ENCODE peak calls at places on chromosomes 7 and 10, in eight cellular contexts. B, Y, X, S, F, R, H and N are unnamed samples.

GRCh38 chr10:91591792-91592165 is 41.1 kb downstream of the PPP1R3C start:
- DNase-seq in B (no peak), Y (no peak), X (no peak), S (no peak), F (no peak), R (no peak), H (no peak), N (no peak)

GRCh38 chr7:108189733-108190388 is 59.7 kb upstream of the LAMB4 start:
- DNase-seq in B (no peak), Y (no peak), X (no peak), S (no peak), F (no peak), R (no peak), H (no peak), N (no peak)

GRCh38 chr7:95511716-95512260 is 26.0 kb downstream of the ASB4 start:
- DNase-seq in B (peak), Y (peak), X (peak), S (peak), F (no peak), R (peak), H (peak), N (peak)

GRCh38 chr10:114316744-114317143 is 77.7 kb downstream of the VWA2 start:
- DNase-seq in B (no peak), Y (no peak), X (no peak), S (no peak), F (no peak), R (no peak), H (no peak), N (no peak)

GRCh38 chr7:7292608-7293007 is 110.3 kb downstream of the C1GALT1 start:
- DNase-seq in B (no peak), Y (no peak), X (no peak), S (no peak), F (no peak), R (no peak), H (no peak), N (no peak)

GRCh38 chr7:28225581-28225980 is 45.0 kb upstream of the JAZF1 start:
- DNase-seq in B (no peak), Y (no peak), X (no peak), S (no peak), F (no peak), R (no peak), H (no peak), N (no peak)

GRCh38 chr10:4316166-4316810 is 509.7 kb upstream of the AKR1E2 start:
- DNase-seq in B (no peak), Y (no peak), X (no peak), S (no peak), F (no peak), R (peak), H (no peak), N (no peak)

GRCh38 chr10:108434818-108435217 is 1270.3 kb upstream of the SORCS1 start:
- DNase-seq in B (no peak), Y (no peak), X (no peak), S (no peak), F (no peak), R (no peak), H (no peak), N (no peak)

GRCh38 chr10:35940067-35940989 is 298.2 kb upstream of the FZD8 start:
- DNase-seq in B (no peak), Y (no peak), X (peak), S (peak), F (no peak), R (no peak), H (no peak), N (no peak)

GRCh38 chr7:141587304-141587703 is 36.1 kb downstream of the AGK start:
- DNase-seq in B (no peak), Y (no peak), X (no peak), S (no peak), F (no peak), R (no peak), H (no peak), N (no peak)

GRCh38 chr7:50355817-50356178 is 51.3 kb downstream of the IKZF1 start:
- DNase-seq in B (no peak), Y (no peak), X (no peak), S (peak), F (no peak), R (no peak), H (no peak), N (no peak)

GRCh38 chr7:14501436-14501835 is 401.1 kb downstream of the DGKB start:
- DNase-seq in B (no peak), Y (no peak), X (no peak), S (no peak), F (no peak), R (no peak), H (no peak), N (no peak)

GRCh38 chr10:110460111-110460809 is 37.4 kb upstream of the DUSP5 start:
- DNase-seq in B (no peak), Y (peak), X (no peak), S (no peak), F (no peak), R (peak), H (no peak), N (no peak)

GRCh38 chr7:128236924-128237586 is 4.0 kb upstream of the LEP start:
- DNase-seq in B (no peak), Y (peak), X (no peak), S (no peak), F (no peak), R (no peak), H (no peak), N (peak)

GRCh38 chr7:127591189-127591588 is 2.3 kb upstream of the FSCN3 start:
- DNase-seq in B (no peak), Y (no peak), X (no peak), S (no peak), F (no peak), R (no peak), H (no peak), N (no peak)

GRCh38 chr7:75531359-75531821 is 39.3 kb downstream of the SPDYE5 start:
- DNase-seq in B (no peak), Y (no peak), X (peak), S (peak), F (peak), R (peak), H (peak), N (peak)

DNA sequence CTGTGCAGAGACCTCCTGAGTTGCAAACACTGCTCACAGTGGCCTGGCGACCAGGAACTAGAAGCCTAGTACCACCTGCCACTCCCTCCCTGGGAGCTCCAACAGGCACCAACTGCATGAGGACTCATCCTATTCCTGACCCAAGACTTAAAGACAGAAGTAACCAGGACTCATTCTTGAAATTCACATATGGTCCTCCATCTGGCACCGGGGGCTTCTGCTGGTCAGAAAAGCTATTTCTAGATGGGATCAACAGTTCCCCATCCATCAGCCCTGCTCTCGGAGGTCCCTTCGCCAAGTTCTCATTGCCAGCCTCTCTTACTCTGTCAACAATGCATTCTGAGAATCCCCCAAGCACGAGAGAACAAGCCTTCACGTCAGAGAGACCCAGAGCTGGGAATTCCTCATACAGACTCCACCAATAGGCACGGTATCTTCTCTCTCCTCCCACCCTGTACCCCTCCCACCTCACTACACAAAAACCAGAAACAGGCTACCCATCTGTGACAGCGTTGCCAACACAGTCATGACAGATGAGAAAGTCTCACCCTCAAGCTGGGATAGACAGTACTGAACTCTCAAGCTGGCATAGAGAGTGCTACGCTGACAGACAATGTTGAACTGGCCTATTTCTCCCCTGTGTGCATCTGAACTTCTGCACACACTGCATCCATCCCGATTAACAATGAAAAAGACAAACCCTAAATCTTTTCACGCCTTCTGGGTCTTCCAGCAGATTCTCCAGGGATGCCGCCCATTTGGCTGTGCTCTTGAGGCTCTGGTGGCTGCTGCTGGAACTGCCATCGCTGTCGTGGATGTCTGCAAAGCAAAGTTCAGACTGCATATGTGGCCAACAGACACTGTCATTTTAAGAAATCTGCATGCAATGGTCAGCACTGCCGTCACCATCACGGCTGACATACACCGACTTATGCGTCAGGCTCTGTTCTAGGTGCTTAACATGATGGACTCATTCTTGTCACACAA is 15.6 kb downstream of the RGS10 start:
- DNase-seq in B (no peak), Y (peak), X (no peak), S (no peak), F (no peak), R (no peak), H (no peak), N (no peak)
- TF ChIP-seq CTCF in B (no peak), Y (no peak), X (peak), S (no peak), F (no peak), R (no peak), H (peak), N (no peak)

DNA sequence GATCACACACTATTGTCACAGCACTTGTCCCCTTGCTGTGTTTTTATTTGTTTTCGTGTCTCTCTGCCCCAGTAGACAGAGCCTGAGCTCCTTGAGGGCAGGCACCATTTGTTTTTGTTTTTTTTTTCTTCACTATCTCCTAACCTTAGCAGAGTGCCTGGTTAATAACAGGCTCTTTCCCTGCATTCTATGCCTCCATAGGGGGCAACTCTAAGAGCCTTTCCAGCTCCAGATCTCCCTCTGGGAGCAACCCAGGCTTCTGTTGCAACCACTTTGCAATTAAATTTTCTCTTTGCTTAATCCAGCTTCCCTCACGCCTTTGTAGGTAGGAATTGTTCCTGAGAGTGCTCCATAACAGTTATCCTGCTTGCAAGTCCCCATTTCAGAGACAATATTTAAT is 148.4 kb downstream of the PLXDC2 start:
- DNase-seq in B (no peak), Y (no peak), X (no peak), S (no peak), F (no peak), R (no peak), H (no peak), N (no peak)
- H3K27ac ChIP-seq in B (no peak), Y (no peak), X (peak), S (no peak), F (no peak), R (no peak), H (no peak), N (no peak)

GRCh38 chr10:121899727-121900126 is 28.1 kb downstream of the ATE1 start:
- DNase-seq in B (no peak), Y (no peak), X (no peak), S (no peak), F (no peak), R (no peak), H (no peak), N (no peak)

GRCh38 chr10:121904888-121905287 is 22.9 kb downstream of the ATE1 start:
- DNase-seq in B (no peak), Y (no peak), X (no peak), S (no peak), F (no peak), R (no peak), H (no peak), N (no peak)

GRCh38 chr10:121900443-121901174 is 27.2 kb downstream of the ATE1 start:
- DNase-seq in B (no peak), Y (peak), X (no peak), S (peak), F (no peak), R (no peak), H (no peak), N (peak)
- TF ChIP-seq CTCF in B (peak), Y (peak), X (peak), S (peak), F (peak), R (peak), H (peak), N (peak)

GRCh38 chr7:151448261-151449252 is 8.6 kb upstream of the CRYGN start:
- DNase-seq in B (peak), Y (peak), X (peak), S (peak), F (peak), R (peak), H (peak), N (peak)
- H3K27ac ChIP-seq in B (no peak), Y (peak), X (no peak), S (no peak), F (peak), R (no peak), H (no peak), N (no peak)

DNA sequence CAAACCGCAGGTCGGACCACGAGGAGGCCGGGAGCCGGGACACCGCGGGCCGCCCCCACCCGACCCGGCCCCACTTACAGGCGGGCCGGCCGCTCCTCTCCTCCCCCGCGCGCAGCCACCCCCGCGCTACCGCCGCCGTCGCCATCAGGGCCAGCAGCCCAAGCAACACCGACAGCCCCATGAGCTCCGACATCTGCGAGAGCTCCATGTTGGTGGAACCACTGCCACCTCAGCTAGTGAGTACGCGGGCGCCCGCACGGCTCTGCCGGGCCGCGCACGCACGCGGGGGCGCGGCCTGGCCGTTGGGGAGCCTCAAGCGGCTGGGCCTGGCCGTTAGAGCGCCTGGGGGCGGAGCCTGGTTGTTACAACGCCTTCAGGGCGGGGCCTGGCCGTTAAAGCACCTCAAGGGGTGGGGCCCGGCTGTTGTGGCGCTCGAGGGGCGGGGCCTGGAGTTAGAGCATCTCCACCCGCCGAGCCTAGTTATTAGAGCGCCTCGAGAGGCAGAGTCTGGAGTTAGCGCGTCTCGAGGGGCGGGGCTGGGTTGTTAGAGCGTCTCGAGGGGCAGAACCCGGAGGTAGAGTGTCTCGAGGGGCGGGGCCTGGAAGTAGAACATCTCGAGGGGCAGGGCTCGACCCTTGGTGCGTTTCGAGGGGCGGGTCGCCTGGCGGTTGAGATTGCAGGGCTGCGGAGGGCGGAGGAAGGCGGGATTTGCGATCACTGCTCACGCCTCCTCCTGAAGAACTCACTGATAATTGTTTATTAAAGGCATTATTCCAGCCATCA is at the start of gene TBL2:
- DNase-seq in B (peak), Y (peak), X (peak), S (peak), F (peak), R (peak), H (peak), N (peak)
- TF ChIP-seq CTCF in B (no peak), Y (no peak), X (no peak), S (no peak), F (peak), R (peak), H (peak), N (no peak)

GRCh38 chr7:102150266-102150665 is 136.4 kb upstream of the SH2B2 start:
- DNase-seq in B (no peak), Y (no peak), X (no peak), S (no peak), F (no peak), R (no peak), H (no peak), N (no peak)

GRCh38 chr7:102149416-102149815 is 137.3 kb upstream of the SH2B2 start:
- DNase-seq in B (no peak), Y (no peak), X (no peak), S (no peak), F (no peak), R (no peak), H (no peak), N (no peak)

GRCh38 chr7:102146989-102147388 is 139.7 kb upstream of the SH2B2 start:
- DNase-seq in B (peak), Y (no peak), X (no peak), S (no peak), F (no peak), R (peak), H (no peak), N (no peak)

GRCh38 chr7:102148799-102149198 is 137.9 kb upstream of the SH2B2 start:
- DNase-seq in B (no peak), Y (no peak), X (no peak), S (no peak), F (no peak), R (no peak), H (no peak), N (no peak)

DNA sequence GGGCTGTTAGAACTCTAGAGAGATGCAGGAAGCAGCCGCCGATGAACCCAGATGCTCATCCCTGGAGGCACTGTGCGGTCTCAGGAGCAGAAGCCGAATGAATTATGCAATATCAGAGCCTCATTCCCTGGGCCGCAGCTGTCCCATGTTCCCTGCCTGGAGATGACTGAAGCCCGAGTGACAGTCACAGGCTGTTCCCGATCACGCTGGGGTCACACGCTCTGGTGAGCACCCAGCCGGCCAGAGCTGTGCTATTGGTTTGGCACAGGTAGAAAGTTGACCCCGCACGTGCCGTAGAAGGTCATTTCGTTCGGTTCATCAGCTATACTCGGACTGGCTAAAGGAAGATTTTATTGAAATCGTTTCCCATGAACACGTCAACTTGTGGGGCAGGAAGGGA is 140.5 kb upstream of the SH2B2 start:
- DNase-seq in B (peak), Y (no peak), X (no peak), S (no peak), F (no peak), R (peak), H (no peak), N (no peak)
- H3K27ac ChIP-seq in B (peak), Y (no peak), X (no peak), S (no peak), F (peak), R (peak), H (no peak), N (peak)

DNA sequence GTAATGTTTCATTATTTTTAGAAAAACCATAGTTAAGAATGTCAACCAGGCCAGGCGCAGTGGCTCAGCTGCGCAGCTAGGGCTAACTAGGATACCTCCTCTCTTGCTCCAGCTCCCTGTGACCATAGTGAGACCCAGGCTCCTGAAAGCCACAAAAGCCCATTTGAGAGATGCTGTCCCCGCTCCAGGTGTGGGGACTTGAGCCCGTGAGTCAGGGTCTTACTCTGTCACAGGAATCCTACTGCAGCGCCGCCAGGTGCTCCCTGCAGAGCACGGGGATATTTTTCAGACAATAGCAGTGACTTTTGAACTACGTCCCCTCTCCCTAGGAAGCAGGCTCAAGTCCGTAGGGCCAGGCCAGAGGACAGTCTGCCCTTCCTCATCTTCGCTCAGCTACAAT is 75.6 kb upstream of the NRBF2 start:
- DNase-seq in B (no peak), Y (no peak), X (peak), S (no peak), F (peak), R (no peak), H (peak), N (no peak)
- TF ChIP-seq CTCF in B (no peak), Y (no peak), X (no peak), S (no peak), F (no peak), R (no peak), H (no peak), N (no peak)

GRCh38 chr10:73763343-73763742 is 18.5 kb upstream of the CHCHD1 start:
- DNase-seq in B (no peak), Y (no peak), X (no peak), S (no peak), F (no peak), R (no peak), H (no peak), N (no peak)
- H3K27ac ChIP-seq in B (no peak), Y (no peak), X (no peak), S (no peak), F (no peak), R (no peak), H (no peak), N (no peak)

GRCh38 chr7:1922870-1923236 is 252.8 kb downstream of the ELFN1 start:
- DNase-seq in B (no peak), Y (no peak), X (no peak), S (no peak), F (no peak), R (no peak), H (no peak), N (no peak)
- TF ChIP-seq CTCF in B (no peak), Y (no peak), X (no peak), S (no peak), F (no peak), R (no peak), H (peak), N (no peak)

DNA sequence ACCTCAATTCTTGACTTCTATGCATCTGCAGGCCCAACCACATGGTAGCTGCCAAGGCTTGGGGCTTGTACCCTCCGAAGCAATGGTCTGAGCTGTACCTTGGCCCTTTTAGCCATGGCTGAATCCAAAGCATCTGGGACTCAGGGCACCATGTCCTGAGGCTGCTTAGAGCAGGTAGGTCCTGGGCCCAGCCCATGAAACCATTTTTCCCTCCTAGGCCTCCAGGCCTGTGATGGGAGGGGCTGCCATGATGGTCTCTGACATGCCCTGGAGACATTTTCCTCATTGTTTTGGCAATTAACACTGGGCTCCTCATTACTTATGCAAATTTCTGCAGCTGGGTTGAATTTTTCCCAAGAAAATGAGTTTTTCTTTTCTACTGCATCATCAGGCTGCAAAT is 417.8 kb upstream of the LRRN3 start:
- DNase-seq in B (no peak), Y (no peak), X (no peak), S (no peak), F (no peak), R (no peak), H (no peak), N (no peak)
- H3K27ac ChIP-seq in B (no peak), Y (no peak), X (no peak), S (no peak), F (no peak), R (no peak), H (no peak), N (no peak)